ENCODE peak calls at places on chromosomes 12 and 14, in four cellular contexts. I is lung, R is GM12865, K is lower lobe of right lung. H is an unnamed sample.
A peak's percentile ranks its signal among the peaks of the same experiment; 100 is the strongest.

GRCh38 chr14:102317564-102318248 is 1.8 kb upstream of the ZNF839 start:
- DNase-seq in K (no peak), R (peak; percentile 70), I (no peak), H (no peak)

GRCh38 chr14:85549697-85550096 is 19.8 kb downstream of the FLRT2 start:
- DNase-seq in K (no peak), R (no peak), I (no peak), H (peak; percentile 91)

GRCh38 chr14:103404032-103404918 is 19.1 kb downstream of the MARK3 start:
- DNase-seq in R (no peak), I (peak; percentile 32), K (no peak), H (peak; percentile 75)

GRCh38 chr12:91267039-91267438 is 84.4 kb upstream of the DCN start:
- DNase-seq in R (no peak), I (no peak), K (no peak), H (no peak)

GRCh38 chr12:47021298-47021697 is 58.1 kb upstream of the PCED1B start:
- DNase-seq in R (peak; percentile 52), I (no peak), K (no peak), H (peak; percentile 80)

GRCh38 chr12:78530065-78530765 is 334.4 kb upstream of the SYT1 start:
- DNase-seq in K (no peak), R (no peak), I (no peak), H (peak; percentile 40)

GRCh38 chr12:3753549-3754284 is 808 bp upstream of the CRACR2A start:
- DNase-seq in R (peak; percentile 21), K (no peak), I (no peak), H (peak; percentile 38)

GRCh38 chr12:10940389-10940788 is 1.3 kb upstream of the TAS2R14 start:
- DNase-seq in R (no peak), I (no peak), K (no peak), H (peak; percentile 27)

GRCh38 chr12:27434673-27435565 is 11.6 kb upstream of the SMCO2 start:
- DNase-seq in K (no peak), I (no peak), R (peak; percentile 17), H (no peak)

GRCh38 chr12:114314974-114315720 is 90.8 kb downstream of the TBX5 start:
- DNase-seq in R (no peak), I (no peak), K (no peak), H (no peak)

GRCh38 chr14:58789756-58790155 is 152.0 kb downstream of the DACT1 start:
- DNase-seq in R (no peak), K (no peak), I (no peak), H (no peak)

GRCh38 chr12:123533672-123534643 is at the start of gene RILPL1:
- DNase-seq in R (peak; percentile 48), K (peak; percentile 67), I (peak; percentile 39), H (peak; percentile 51)

GRCh38 chr12:75913502-75914110 is 118.0 kb downstream of the PHLDA1 start:
- DNase-seq in R (no peak), K (no peak), I (no peak), H (no peak)

GRCh38 chr14:96273629-96274028 is 17.6 kb downstream of the BDKRB1 start:
- DNase-seq in R (no peak), K (no peak), I (no peak), H (no peak)

GRCh38 chr12:54389536-54390175 is 5.1 kb upstream of the ZNF385A start:
- DNase-seq in K (no peak), R (no peak), I (no peak), H (no peak)

GRCh38 chr12:66168410-66168809 is 1.4 kb downstream of the TMBIM4 start:
- DNase-seq in R (no peak), K (no peak), I (no peak), H (no peak)

GRCh38 chr12:124705545-124706138 is 138.2 kb upstream of the NCOR2 start:
- DNase-seq in R (no peak), K (no peak), I (no peak), H (peak; percentile 28)

GRCh38 chr12:5768171-5768879 is 176.7 kb downstream of the ANO2 start:
- DNase-seq in K (peak; percentile 76), I (peak; percentile 50), R (no peak), H (no peak)

GRCh38 chr12:114166360-114166759 is 200.2 kb upstream of the RBM19 start:
- DNase-seq in R (peak; percentile 17), I (no peak), K (no peak), H (peak; percentile 54)

GRCh38 chr12:61804301-61804700 is 455.9 kb upstream of the USP15 start:
- DNase-seq in R (no peak), K (no peak), I (no peak), H (no peak)

GRCh38 chr12:642633-643477 is 20.4 kb downstream of the NINJ2 start:
- DNase-seq in R (peak; percentile 94), I (peak; percentile 80), K (peak; percentile 90), H (peak; percentile 73)
- TF ChIP-seq CTCF in R (peak; percentile 55), I (no peak), K (peak; percentile 40), H (peak; percentile 30)

GRCh38 chr12:53233671-53234091 is 1.7 kb upstream of the RARG start:
- DNase-seq in K (peak; percentile 46), I (no peak), R (no peak), H (no peak)
- H3K4me3 ChIP-seq in K (no peak overlapping the region), I (no peak overlapping the region), R (no peak overlapping the region), H (no peak overlapping the region)

GRCh38 chr12:31603546-31604009 is 12.6 kb upstream of the DENND5B start:
- DNase-seq in K (no peak), I (no peak), R (peak; percentile 91), H (no peak)

GRCh38 chr12:31599053-31599452 is 8.1 kb upstream of the DENND5B start:
- DNase-seq in I (no peak), K (no peak), R (peak; percentile 83), H (no peak)

GRCh38 chr12:31600764-31601163 is 9.8 kb upstream of the DENND5B start:
- DNase-seq in I (no peak), R (no peak), K (no peak), H (no peak)

GRCh38 chr12:31597066-31597465 is 6.1 kb upstream of the DENND5B start:
- DNase-seq in R (no peak), I (no peak), K (no peak), H (no peak)

GRCh38 chr12:31600252-31600651 is 9.3 kb upstream of the DENND5B start:
- DNase-seq in R (peak; percentile 47), I (no peak), K (no peak), H (no peak)
- TF ChIP-seq CTCF in R (peak; percentile 2), I (no peak), K (no peak), H (no peak)

GRCh38 chr12:1650954-1651353 is 21.9 kb downstream of the WNT5B start:
- DNase-seq in I (no peak), K (no peak), R (no peak), H (no peak)

GRCh38 chr12:1644113-1644512 is 15.1 kb downstream of the WNT5B start:
- DNase-seq in I (no peak), K (no peak), R (no peak), H (no peak)

GRCh38 chr12:1644523-1645438 is 15.8 kb downstream of the WNT5B start:
- DNase-seq in R (no peak), K (no peak), I (peak; percentile 58), H (peak; percentile 83)

GRCh38 chr12:1645819-1646218 is 16.8 kb downstream of the WNT5B start:
- DNase-seq in R (no peak), K (no peak), I (no peak), H (no peak)

DNA sequence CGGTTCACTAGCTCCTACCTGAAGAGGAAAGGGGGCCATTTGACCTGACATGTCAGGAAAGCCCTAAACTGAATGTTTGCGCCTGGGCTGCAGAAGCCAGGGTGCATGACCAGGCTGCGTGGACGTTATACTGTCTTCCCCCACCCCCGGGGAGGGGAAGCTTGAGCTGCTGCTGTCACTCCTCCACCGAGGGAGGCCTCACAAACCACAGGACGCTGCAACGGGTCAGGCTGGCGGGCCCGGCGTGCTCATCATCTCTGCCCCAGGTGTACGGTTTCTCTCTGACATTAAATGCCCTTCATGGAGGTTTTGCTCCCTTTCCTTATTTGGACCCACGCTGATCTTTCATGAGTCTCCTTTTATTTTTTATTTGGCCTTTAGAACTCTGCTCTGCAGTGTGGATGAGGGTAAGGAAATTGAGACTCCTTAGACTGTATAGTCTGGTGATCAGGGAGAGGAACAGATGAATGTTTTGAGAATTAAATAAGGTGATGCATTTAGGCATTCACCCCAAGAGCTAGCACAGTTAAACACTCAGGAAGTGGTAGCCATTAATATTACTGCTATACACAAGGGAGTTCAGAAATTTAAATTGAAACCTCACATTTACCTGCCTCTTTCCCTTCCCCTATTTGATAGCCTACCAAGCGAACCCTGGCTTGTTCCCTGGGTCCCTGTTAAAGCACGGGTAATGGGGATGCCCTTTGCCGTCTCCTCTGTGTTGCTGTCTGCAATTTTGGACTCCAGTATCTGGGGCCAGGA is 18.1 kb downstream of the WNT5B start:
- DNase-seq in I (no peak), K (no peak), R (no peak), H (no peak)
- H3K4me3 ChIP-seq in I (no peak overlapping the region), K (no peak overlapping the region), R (no peak overlapping the region), H (no peak overlapping the region)

GRCh38 chr12:112852810-112853209 is 54.0 kb upstream of the OAS1 start:
- DNase-seq in K (no peak), R (no peak), I (no peak), H (no peak)
- TF ChIP-seq CTCF in K (no peak), R (no peak), I (no peak), H (no peak)

DNA sequence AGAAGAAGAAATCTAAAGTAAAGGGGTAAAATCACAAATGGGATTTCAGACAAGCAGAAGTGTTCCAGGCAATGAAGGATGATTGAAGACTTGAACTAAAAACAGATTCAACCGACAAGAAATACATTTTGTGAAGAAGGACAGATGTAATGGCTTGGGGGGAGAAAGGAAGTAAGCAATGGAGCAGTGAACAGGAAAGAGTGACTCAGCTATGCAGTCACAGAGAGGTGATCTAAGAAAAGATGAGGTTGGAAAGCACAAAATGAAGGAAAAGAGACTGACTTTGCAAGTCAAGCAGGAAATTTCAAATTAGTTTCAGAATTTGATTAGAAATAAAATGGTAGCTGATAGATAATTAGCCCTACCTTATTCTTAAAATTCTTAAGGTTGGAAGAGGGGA is 66.5 kb downstream of the PUS7L start:
- DNase-seq in R (no peak), K (no peak), I (no peak), H (peak; percentile 17)
- H3K4me3 ChIP-seq in R (no peak overlapping the region), K (no peak overlapping the region), I (no peak overlapping the region), H (no peak overlapping the region)

GRCh38 chr12:44247588-44247987 is 411.7 kb downstream of the TMEM117 start:
- DNase-seq in R (no peak), K (no peak), I (no peak), H (no peak)
- TF ChIP-seq CTCF in R (peak; percentile 6), K (no peak), I (no peak), H (no peak)

DNA sequence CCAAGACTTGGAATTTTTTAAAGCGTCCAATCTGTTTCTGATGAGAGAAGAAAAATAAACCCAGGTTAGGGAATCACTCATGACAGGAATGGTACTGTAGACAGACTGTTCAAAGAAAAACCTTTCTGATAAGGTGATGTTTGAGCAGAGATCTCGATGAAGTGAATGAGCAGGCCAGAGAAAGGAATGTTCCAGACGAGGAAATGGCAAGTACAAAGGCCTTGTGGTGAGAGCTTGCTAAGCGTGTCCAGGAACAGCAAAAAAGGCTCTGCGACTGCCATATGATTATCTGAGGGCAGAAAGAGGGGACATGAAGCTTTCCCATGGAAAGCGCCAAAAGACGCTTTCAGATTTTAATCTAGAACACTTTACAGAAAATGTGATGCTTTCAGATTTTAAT is 458.4 kb upstream of the SOX5 start:
- DNase-seq in I (no peak), K (no peak), R (no peak), H (no peak)
- H3K4me3 ChIP-seq in I (no peak overlapping the region), K (no peak overlapping the region), R (no peak overlapping the region), H (no peak overlapping the region)

H was measured in fibroblast of villous mesenchyme.